ENCODE peak calls at places on chromosomes 1 and 21, in eight cellular contexts. S is BE2C; H is A549; J is thyroid gland; L is CD4-positive, CD25-positive, alpha-beta regulatory T cell; Q is ovary; N is CD8-positive, alpha-beta memory T cell; Y is naive thymus-derived CD4-positive, alpha-beta T cell. W is an unnamed sample.

GRCh38 chr1:102790997-102791396 is 317.3 kb downstream of the COL11A1 start:
- DNase-seq in J (no peak), L (no peak), H (no peak), Q (no peak), Y (no peak), N (no peak), S (peak; percentile 25), W (no peak)

GRCh38 chr21:25735895-25736597 is 1.3 kb downstream of the GABPA start:
- DNase-seq in Q (no peak), J (no peak), L (peak; percentile 22), H (no peak), S (no peak), N (no peak), Y (no peak), W (no peak)

GRCh38 chr21:26849428-26850115 is 4.4 kb upstream of the ADAMTS1 start:
- DNase-seq in Y (no peak), Q (no peak), J (peak; percentile 21), N (no peak), L (peak; percentile 30), H (no peak), S (peak; percentile 64), W (no peak)

GRCh38 chr1:205296154-205296553 is 25.4 kb downstream of the NUAK2 start:
- DNase-seq in S (no peak), N (no peak), Q (no peak), J (no peak), H (no peak), L (no peak), Y (no peak), W (no peak)

GRCh38 chr1:77744576-77744975 is 15.1 kb downstream of the USP33 start:
- DNase-seq in L (no peak), S (no peak), H (no peak), Q (no peak), N (no peak), Y (no peak), J (peak; percentile 27), W (no peak)

GRCh38 chr1:62977321-62977720 is 193.4 kb downstream of the ATG4C start:
- DNase-seq in Y (no peak), N (no peak), H (no peak), J (peak; percentile 41), S (no peak), Q (no peak), L (no peak), W (no peak)

GRCh38 chr1:3352084-3352951 is 102.1 kb upstream of the ARHGEF16 start:
- DNase-seq in N (no peak), H (no peak), J (peak; percentile 89), S (no peak), Q (peak; percentile 84), Y (no peak), L (no peak), W (no peak)

GRCh38 chr1:105793541-105794146 is 1262.8 kb upstream of the PRMT6 start:
- DNase-seq in Y (no peak), N (no peak), H (no peak), L (no peak), J (peak; percentile 67), S (peak; percentile 70), Q (peak; percentile 72), W (no peak)

GRCh38 chr1:91940496-91940895 is 8.7 kb upstream of the BRDT start:
- DNase-seq in Q (no peak), S (no peak), Y (no peak), H (no peak), L (no peak), J (no peak), N (no peak), W (no peak)

GRCh38 chr1:3712573-3713535 is 39.4 kb upstream of the CCDC27 start:
- DNase-seq in L (no peak), S (peak; percentile 61), Q (no peak), H (no peak), J (peak; percentile 48), Y (no peak), N (no peak), W (no peak)

GRCh38 chr1:38451541-38451993 is 405.0 kb upstream of the POU3F1 start:
- DNase-seq in S (no peak), L (no peak), J (no peak), Y (no peak), N (no peak), H (no peak), Q (no peak), W (no peak)

GRCh38 chr1:41621256-41621655 is 136.8 kb upstream of the EDN2 start:
- DNase-seq in Q (no peak), S (no peak), J (no peak), H (no peak), Y (no peak), N (no peak), L (no peak), W (no peak)

GRCh38 chr1:3070304-3070653 is 1.3 kb downstream of the PRDM16 start:
- DNase-seq in Y (no peak), S (no peak), Q (no peak), L (no peak), N (no peak), J (no peak), H (no peak), W (no peak)

GRCh38 chr1:168000656-168001055 is 63.8 kb upstream of the MPC2 start:
- DNase-seq in J (no peak), H (no peak), Y (no peak), Q (no peak), S (no peak), N (no peak), L (no peak), W (no peak)

GRCh38 chr1:32876341-32877210 is 5.9 kb upstream of the FNDC5 start:
- DNase-seq in H (peak; percentile 54), L (peak; percentile 37), Q (peak; percentile 69), Y (peak; percentile 32), S (peak; percentile 59), J (peak; percentile 45), N (peak; percentile 50), W (no peak)

GRCh38 chr1:70205437-70206118 is at the start of gene LRRC40:
- DNase-seq in H (peak; percentile 72), Y (peak; percentile 94), J (peak; percentile 97), S (peak; percentile 88), Q (peak; percentile 98), N (peak; percentile 92), L (peak; percentile 96), W (peak; percentile 96)

GRCh38 chr1:7857951-7858350 is 5.1 kb upstream of the UTS2 start:
- DNase-seq in L (no peak), Y (no peak), S (no peak), N (no peak), Q (no peak), H (no peak), J (no peak), W (no peak)

GRCh38 chr1:211485480-211485857 is 6.5 kb downstream of the RD3 start:
- DNase-seq in L (no peak), J (no peak), Q (no peak), Y (no peak), S (no peak), N (no peak), H (no peak), W (no peak)
- H3K4me1 ChIP-seq in L (no peaks in the 10 kb centered on the region), J (no peaks in the 10 kb centered on the region), Q (no peaks in the 10 kb centered on the region), Y (no peaks in the 10 kb centered on the region), S (peaks cover 7% of the 10 kb centered on the region), N (no peaks in the 10 kb centered on the region), H (no peaks in the 10 kb centered on the region), W (no peaks in the 10 kb centered on the region)

GRCh38 chr1:48023488-48023887 is 26.3 kb upstream of the TRABD2B start:
- DNase-seq in H (no peak), J (no peak), N (no peak), L (no peak), Q (no peak), S (no peak), Y (no peak), W (no peak)

GRCh38 chr1:48027533-48027835 is 30.3 kb upstream of the TRABD2B start:
- DNase-seq in L (no peak), Q (no peak), S (no peak), Y (no peak), J (no peak), H (no peak), N (no peak), W (no peak)

GRCh38 chr1:48026701-48027532 is 29.7 kb upstream of the TRABD2B start:
- DNase-seq in Q (no peak), Y (no peak), J (no peak), S (no peak), H (no peak), N (no peak), L (no peak), W (no peak)

GRCh38 chr1:48026275-48026674 is 29.1 kb upstream of the TRABD2B start:
- DNase-seq in Q (no peak), J (no peak), Y (no peak), N (no peak), H (no peak), L (no peak), S (no peak), W (no peak)

DNA sequence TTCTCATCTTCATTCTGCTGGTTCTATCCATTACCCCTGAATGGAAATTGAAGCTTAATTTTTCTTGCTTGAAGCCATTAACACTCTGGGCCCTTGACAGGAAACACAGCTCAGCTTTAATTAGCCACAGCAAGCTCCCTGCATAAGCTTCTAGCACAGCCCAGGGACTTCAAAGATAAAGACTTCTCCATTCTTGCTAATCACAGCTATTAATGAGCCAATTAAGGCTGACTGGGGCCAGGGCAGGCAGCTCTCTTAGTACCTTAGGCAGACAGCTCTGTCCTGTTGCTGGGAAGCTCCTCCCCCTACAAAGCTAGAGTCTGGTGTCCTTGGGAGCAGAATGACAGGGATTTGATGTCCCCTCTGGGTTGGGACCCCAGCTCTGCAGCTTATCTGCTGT is 27.9 kb upstream of the TRABD2B start:
- DNase-seq in H (no peak), Q (no peak), L (no peak), N (no peak), Y (no peak), S (no peak), J (no peak), W (no peak)
- H3K4me3 ChIP-seq in H (no peak overlapping the region), Q (no peak overlapping the region), L (no peak overlapping the region), N (no peak overlapping the region), Y (no peak overlapping the region), S (no peak overlapping the region), J (no peak overlapping the region), W (no peak overlapping the region)

GRCh38 chr1:198161718-198162090 is 4.9 kb downstream of the NEK7 start:
- DNase-seq in Y (no peak), N (no peak), J (no peak), H (no peak), Q (no peak), S (no peak), L (no peak), W (no peak)
- H3K4me1 ChIP-seq in Y (peaks cover 65% of the 10 kb centered on the region), N (peaks cover 71% of the 10 kb centered on the region), J (no peaks in the 10 kb centered on the region), H (peaks cover 39% of the 10 kb centered on the region), Q (peaks cover 10% of the 10 kb centered on the region), S (peaks cover 9% of the 10 kb centered on the region), L (peaks cover 71% of the 10 kb centered on the region), W (peaks cover 72% of the 10 kb centered on the region)

DNA sequence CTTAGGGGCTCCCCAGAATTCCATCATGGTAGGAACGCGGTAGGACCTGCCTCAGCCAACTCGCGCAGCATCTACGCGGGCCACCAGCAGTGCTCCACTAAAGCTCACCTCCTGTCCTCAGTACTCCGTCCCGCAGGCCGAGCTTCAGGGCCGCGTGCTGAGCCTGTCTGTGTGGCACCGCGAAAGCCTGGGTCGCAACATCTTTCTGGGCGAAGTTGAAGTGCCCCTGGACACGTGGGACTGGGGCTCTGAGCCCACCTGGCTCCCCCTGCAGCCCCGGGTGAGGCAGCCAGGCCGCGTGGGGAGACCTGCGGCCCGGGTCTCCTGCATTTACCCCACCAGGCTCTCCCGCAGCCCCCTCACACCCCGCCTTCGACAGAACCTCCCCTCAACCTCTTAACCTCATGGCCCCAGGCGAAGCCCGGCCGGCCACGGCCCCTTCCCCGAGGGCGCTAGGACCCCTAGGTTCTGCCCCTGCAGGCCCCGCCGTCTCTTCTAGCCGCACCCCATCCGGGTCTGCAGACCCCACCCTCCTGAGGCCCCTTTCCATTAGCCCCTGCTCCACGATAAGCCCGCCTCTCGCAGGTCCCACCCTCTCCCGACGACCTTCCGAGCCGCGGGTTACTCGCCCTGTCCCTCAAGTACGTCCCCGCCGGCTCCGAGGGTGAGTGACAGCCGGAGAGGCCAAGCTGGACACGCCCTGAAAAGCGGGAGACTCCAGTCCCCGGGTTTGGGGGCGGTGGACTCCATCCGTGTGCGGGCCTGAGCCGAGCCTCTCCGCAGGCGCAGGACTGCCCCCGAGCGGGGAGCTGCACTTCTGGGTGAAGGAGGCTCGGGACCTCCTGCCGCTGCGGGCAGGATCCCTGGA is 9.1 kb downstream of the SYTL1 start:
- DNase-seq in Q (no peak), Y (no peak), S (no peak), L (no peak), H (no peak), J (peak; percentile 65), N (no peak), W (no peak)
- H3K4me3 ChIP-seq in Q (no peak overlapping the region), Y (no peak overlapping the region), S (no peak overlapping the region), L (no peak overlapping the region), H (no peak overlapping the region), J (no peak overlapping the region), N (no peak overlapping the region), W (no peak overlapping the region)